ENCODE peak calls at places on chromosomes 3 and 15, in ten cellular contexts. D is mesothelial cell of epicardium; X is fibroblast of the conjunctiva; W is DMS79 treated with DMSO at 0.1 percent for 48 hours; O is stimulated activated CD4-positive, alpha-beta T cell treated with anti-CD3 and anti-CD28 coated beads, Interleukin-2, amount 100 ng/mL, for 48 hours; Q is memory B cell; B is cardiac fibroblast; T is stimulated activated naive CD4-positive, alpha-beta T cell; K is caudate nucleus; S is coronary artery. Z is an unnamed sample.

GRCh38 chr15:91456251-91456718 is 356.2 kb downstream of the SV2B start:
- DNase-seq in D (no peak), X (no peak), W (no peak), O (no peak), Q (no peak), B (peak), T (no peak), K (no peak), S (no peak), Z (no peak)

GRCh38 chr15:98668566-98669308 is 20.4 kb downstream of the IGF1R start:
- DNase-seq in D (no peak), X (no peak), W (no peak), O (peak), Q (no peak), B (peak), T (no peak), K (no peak), S (no peak), Z (no peak)

GRCh38 chr3:162034368-162034767 is 537.8 kb downstream of the OTOL1 start:
- DNase-seq in D (no peak), X (no peak), W (no peak), O (no peak), Q (no peak), B (peak), T (no peak), K (no peak), S (no peak), Z (no peak)

GRCh38 chr3:156751461-156752025 is 74.6 kb upstream of the LEKR1 start:
- DNase-seq in D (peak), X (peak), W (no peak), O (no peak), Q (no peak), B (peak), T (no peak), K (no peak), S (no peak), Z (no peak)

GRCh38 chr3:120198305-120198878 is 86.6 kb downstream of the GPR156 start:
- DNase-seq in D (no peak), X (peak), W (no peak), O (no peak), Q (no peak), B (peak), T (no peak), K (no peak), S (no peak), Z (no peak)

GRCh38 chr3:157122116-157122515 is 37.8 kb downstream of the CCNL1 start:
- DNase-seq in D (no peak), X (no peak), W (no peak), O (no peak), Q (no peak), B (peak), T (no peak), K (no peak), S (no peak), Z (no peak)

GRCh38 chr15:26864664-26865191 is 2.1 kb upstream of the GABRA5 start:
- DNase-seq in D (peak), X (peak), W (peak), O (no peak), Q (no peak), B (peak), T (no peak), K (peak), S (no peak), Z (peak)

GRCh38 chr15:90062023-90062728 is 40.1 kb downstream of the IDH2 start:
- DNase-seq in D (no peak), X (no peak), W (peak), O (peak), Q (no peak), B (peak), T (peak), K (no peak), S (no peak), Z (peak)

GRCh38 chr3:181230258-181230657 is 240.7 kb upstream of the DNAJC19 start:
- DNase-seq in D (no peak), X (no peak), W (no peak), O (no peak), Q (no peak), B (no peak), T (no peak), K (no peak), S (no peak), Z (no peak)

GRCh38 chr15:48925714-48926223 is 38.0 kb downstream of the SHC4 start:
- DNase-seq in D (no peak), X (peak), W (no peak), O (no peak), Q (no peak), B (peak), T (no peak), K (peak), S (no peak), Z (no peak)

GRCh38 chr3:193605876-193606275 is 12.9 kb downstream of the OPA1 start:
- DNase-seq in D (no peak), X (peak), W (no peak), O (peak), Q (peak), B (peak), T (peak), K (no peak), S (no peak), Z (peak)

GRCh38 chr3:196793224-196793623 is 53.6 kb downstream of the PAK2 start:
- DNase-seq in D (no peak), X (no peak), W (no peak), O (no peak), Q (no peak), B (peak), T (no peak), K (no peak), S (no peak), Z (no peak)

GRCh38 chr15:48433226-48433886 is 102.1 kb downstream of the DUT start:
- DNase-seq in D (no peak), X (no peak), W (no peak), O (no peak), Q (no peak), B (no peak), T (no peak), K (no peak), S (no peak), Z (no peak)

GRCh38 chr3:11118181-11118682 is 36.1 kb upstream of the HRH1 start:
- DNase-seq in D (no peak), X (peak), W (no peak), O (no peak), Q (no peak), B (peak), T (no peak), K (no peak), S (no peak), Z (no peak)

GRCh38 chr3:134363381-134363755 is 10.9 kb downstream of the AMOTL2 start:
- DNase-seq in D (no peak), X (no peak), W (no peak), O (no peak), Q (no peak), B (peak), T (no peak), K (no peak), S (no peak), Z (no peak)

GRCh38 chr15:99000001-99000590 is 7.5 kb downstream of the PGPEP1L start:
- DNase-seq in D (no peak), X (no peak), W (no peak), O (no peak), Q (no peak), B (no peak), T (no peak), K (no peak), S (no peak), Z (no peak)

GRCh38 chr3:128550113-128550440 is 57.1 kb upstream of the GATA2 start:
- DNase-seq in D (no peak), X (no peak), W (no peak), O (no peak), Q (no peak), B (no peak), T (no peak), K (no peak), S (peak), Z (no peak)

GRCh38 chr15:99753066-99753465 is 19.8 kb upstream of the LYSMD4 start:
- DNase-seq in D (no peak), X (no peak), W (no peak), O (no peak), Q (no peak), B (no peak), T (no peak), K (no peak), S (no peak), Z (no peak)

GRCh38 chr3:180615954-180616353 is 14.0 kb downstream of the TTC14 start:
- DNase-seq in D (no peak), X (no peak), W (no peak), O (no peak), Q (no peak), B (no peak), T (no peak), K (no peak), S (no peak), Z (no peak)

GRCh38 chr3:58835075-58835474 is 168.5 kb upstream of the FAM3D start:
- DNase-seq in D (no peak), X (no peak), W (no peak), O (no peak), Q (no peak), B (peak), T (no peak), K (no peak), S (no peak), Z (no peak)

GRCh38 chr3:126431103-126431534 is 36.4 kb downstream of the CFAP100 start:
- DNase-seq in D (no peak), X (no peak), W (no peak), O (no peak), Q (no peak), B (no peak), T (no peak), K (no peak), S (peak), Z (no peak)

GRCh38 chr15:53833134-53833624 is 73.7 kb upstream of the WDR72 start:
- DNase-seq in D (no peak), X (no peak), W (peak), O (no peak), Q (no peak), B (no peak), T (no peak), K (no peak), S (no peak), Z (no peak)

GRCh38 chr3:112459750-112460149 is 39.5 kb downstream of the BTLA start:
- DNase-seq in D (no peak), X (no peak), W (no peak), O (no peak), Q (no peak), B (no peak), T (no peak), K (no peak), S (no peak), Z (no peak)